ENCODE peak calls at places on chromosomes 16 and 17, in seven cellular contexts. One of them, this sample, is unnamed.

GRCh38 chr17:64410750-64411490 is 20.3 kb upstream of the PECAM1 start:
- DNase-seq in hepatocyte: no peak
- DNase-seq in A549: no peak
- DNase-seq in adrenal gland: no peak
- DNase-seq in BE2C: no peak
- DNase-seq in fibroblast of lung: no peak
- DNase-seq in cardiac muscle cell: no peak
- DNase-seq in this sample: no peak

GRCh38 chr17:65670667-65671371 is 109.4 kb upstream of the AXIN2 start:
- DNase-seq in hepatocyte: no peak
- DNase-seq in A549: no peak
- DNase-seq in adrenal gland: no peak
- DNase-seq in BE2C: no peak
- DNase-seq in fibroblast of lung: peak
- DNase-seq in cardiac muscle cell: no peak
- DNase-seq in this sample: no peak

GRCh38 chr17:64781394-64781793 is 119.3 kb upstream of the SMURF2 start:
- DNase-seq in hepatocyte: peak
- DNase-seq in A549: no peak
- DNase-seq in adrenal gland: no peak
- DNase-seq in BE2C: no peak
- DNase-seq in fibroblast of lung: peak
- DNase-seq in cardiac muscle cell: peak
- DNase-seq in this sample: no peak

GRCh38 chr17:27569257-27569722 is 61.7 kb upstream of the LGALS9 start:
- DNase-seq in hepatocyte: peak
- DNase-seq in A549: peak
- DNase-seq in adrenal gland: no peak
- DNase-seq in BE2C: peak
- DNase-seq in fibroblast of lung: no peak
- DNase-seq in cardiac muscle cell: peak
- DNase-seq in this sample: no peak

GRCh38 chr16:56226187-56226586 is 34.9 kb downstream of the GNAO1 start:
- DNase-seq in hepatocyte: no peak
- DNase-seq in A549: no peak
- DNase-seq in adrenal gland: no peak
- DNase-seq in BE2C: no peak
- DNase-seq in fibroblast of lung: no peak
- DNase-seq in cardiac muscle cell: no peak
- DNase-seq in this sample: no peak

GRCh38 chr17:61139219-61139618 is 260.4 kb upstream of the TBX2 start:
- DNase-seq in hepatocyte: no peak
- DNase-seq in A549: no peak
- DNase-seq in adrenal gland: no peak
- DNase-seq in BE2C: no peak
- DNase-seq in fibroblast of lung: peak
- DNase-seq in cardiac muscle cell: peak
- DNase-seq in this sample: peak

GRCh38 chr17:66403846-66404597 is 101.6 kb downstream of the PRKCA start:
- DNase-seq in hepatocyte: no peak
- DNase-seq in A549: no peak
- DNase-seq in adrenal gland: no peak
- DNase-seq in BE2C: no peak
- DNase-seq in fibroblast of lung: no peak
- DNase-seq in cardiac muscle cell: peak
- DNase-seq in this sample: no peak

GRCh38 chr16:87043273-87044030 is 273.7 kb downstream of the C16orf95 start:
- DNase-seq in hepatocyte: no peak
- DNase-seq in A549: no peak
- DNase-seq in adrenal gland: no peak
- DNase-seq in BE2C: no peak
- DNase-seq in fibroblast of lung: peak
- DNase-seq in cardiac muscle cell: peak
- DNase-seq in this sample: no peak

GRCh38 chr16:3767333-3767977 is 50.1 kb upstream of the TRAP1 start:
- DNase-seq in hepatocyte: no peak
- DNase-seq in A549: no peak
- DNase-seq in adrenal gland: no peak
- DNase-seq in BE2C: no peak
- DNase-seq in fibroblast of lung: no peak
- DNase-seq in cardiac muscle cell: no peak
- DNase-seq in this sample: no peak

GRCh38 chr17:40101367-40102210 is 1.2 kb upstream of the NR1D1 start:
- DNase-seq in hepatocyte: no peak
- DNase-seq in A549: no peak
- DNase-seq in adrenal gland: no peak
- DNase-seq in BE2C: no peak
- DNase-seq in fibroblast of lung: no peak
- DNase-seq in cardiac muscle cell: no peak
- DNase-seq in this sample: no peak

GRCh38 chr17:57475786-57476185 is 219.5 kb downstream of the MSI2 start:
- DNase-seq in hepatocyte: no peak
- DNase-seq in A549: no peak
- DNase-seq in adrenal gland: no peak
- DNase-seq in BE2C: no peak
- DNase-seq in fibroblast of lung: no peak
- DNase-seq in cardiac muscle cell: no peak
- DNase-seq in this sample: no peak

GRCh38 chr16:24309222-24309905 is 53.2 kb downstream of the CACNG3 start:
- DNase-seq in hepatocyte: peak
- DNase-seq in A549: peak
- DNase-seq in adrenal gland: peak
- DNase-seq in BE2C: peak
- DNase-seq in fibroblast of lung: peak
- DNase-seq in cardiac muscle cell: peak
- DNase-seq in this sample: no peak

GRCh38 chr17:8680850-8681174 is 50.3 kb upstream of the MYH10 start:
- DNase-seq in hepatocyte: no peak
- DNase-seq in A549: no peak
- DNase-seq in adrenal gland: no peak
- DNase-seq in BE2C: no peak
- DNase-seq in fibroblast of lung: no peak
- DNase-seq in cardiac muscle cell: no peak
- DNase-seq in this sample: no peak

GRCh38 chr17:82787081-82787848 is 35.4 kb downstream of the TBCD start:
- DNase-seq in hepatocyte: no peak
- DNase-seq in A549: no peak
- DNase-seq in adrenal gland: no peak
- DNase-seq in BE2C: no peak
- DNase-seq in fibroblast of lung: peak
- DNase-seq in cardiac muscle cell: no peak
- DNase-seq in this sample: no peak

GRCh38 chr17:18184143-18185007 is 747 bp downstream of the ALKBH5 start:
- DNase-seq in hepatocyte: peak
- DNase-seq in A549: peak
- DNase-seq in adrenal gland: peak
- DNase-seq in BE2C: peak
- DNase-seq in fibroblast of lung: peak
- DNase-seq in cardiac muscle cell: peak
- DNase-seq in this sample: no peak

GRCh38 chr17:68398731-68399637 is 58.3 kb downstream of the WIPI1 start:
- DNase-seq in hepatocyte: peak
- DNase-seq in A549: peak
- DNase-seq in adrenal gland: peak
- DNase-seq in BE2C: peak
- DNase-seq in fibroblast of lung: peak
- DNase-seq in cardiac muscle cell: peak
- DNase-seq in this sample: no peak

GRCh38 chr16:23865853-23866252 is 30.1 kb downstream of the PRKCB start:
- DNase-seq in hepatocyte: no peak
- DNase-seq in A549: no peak
- DNase-seq in adrenal gland: no peak
- DNase-seq in BE2C: no peak
- DNase-seq in fibroblast of lung: no peak
- DNase-seq in cardiac muscle cell: no peak
- DNase-seq in this sample: no peak

GRCh38 chr16:48143816-48144215 is 12.0 kb downstream of the ABCC12 start:
- DNase-seq in hepatocyte: no peak
- DNase-seq in A549: no peak
- DNase-seq in adrenal gland: no peak
- DNase-seq in BE2C: no peak
- DNase-seq in fibroblast of lung: peak
- DNase-seq in cardiac muscle cell: no peak
- DNase-seq in this sample: no peak

GRCh38 chr16:31466381-31466841 is 5.5 kb upstream of the TGFB1I1 start:
- DNase-seq in hepatocyte: no peak
- DNase-seq in A549: no peak
- DNase-seq in adrenal gland: no peak
- DNase-seq in BE2C: no peak
- DNase-seq in fibroblast of lung: no peak
- DNase-seq in cardiac muscle cell: no peak
- DNase-seq in this sample: no peak

GRCh38 chr17:47742319-47743181 is 9.5 kb downstream of the TBX21 start:
- DNase-seq in hepatocyte: peak
- DNase-seq in A549: no peak
- DNase-seq in adrenal gland: no peak
- DNase-seq in BE2C: peak
- DNase-seq in fibroblast of lung: no peak
- DNase-seq in cardiac muscle cell: peak
- DNase-seq in this sample: no peak
- TF ChIP-seq CTCF in hepatocyte: peak
- TF ChIP-seq CTCF in A549: peak
- TF ChIP-seq CTCF in adrenal gland: no peak
- TF ChIP-seq CTCF in BE2C: peak
- TF ChIP-seq CTCF in fibroblast of lung: peak
- TF ChIP-seq CTCF in cardiac muscle cell: peak
- TF ChIP-seq CTCF in this sample: peak

GRCh38 chr17:75978938-75979704 is at the start of the genes ACOX1 and TEN1:
- DNase-seq in hepatocyte: peak
- DNase-seq in A549: peak
- DNase-seq in adrenal gland: peak
- DNase-seq in BE2C: peak
- DNase-seq in fibroblast of lung: peak
- DNase-seq in cardiac muscle cell: peak
- DNase-seq in this sample: peak

GRCh38 chr17:75979705-75980187 is 706 bp downstream of the TEN1 start:
- DNase-seq in hepatocyte: no peak
- DNase-seq in A549: no peak
- DNase-seq in adrenal gland: no peak
- DNase-seq in BE2C: no peak
- DNase-seq in fibroblast of lung: peak
- DNase-seq in cardiac muscle cell: no peak
- DNase-seq in this sample: no peak

GRCh38 chr17:75976175-75976848 is 2.7 kb downstream of the ACOX1 start:
- DNase-seq in hepatocyte: peak
- DNase-seq in A549: peak
- DNase-seq in adrenal gland: no peak
- DNase-seq in BE2C: no peak
- DNase-seq in fibroblast of lung: peak
- DNase-seq in cardiac muscle cell: no peak
- DNase-seq in this sample: no peak

GRCh38 chr17:75980188-75981018 is 1.4 kb downstream of the TEN1 start:
- DNase-seq in hepatocyte: no peak
- DNase-seq in A549: no peak
- DNase-seq in adrenal gland: no peak
- DNase-seq in BE2C: no peak
- DNase-seq in fibroblast of lung: peak
- DNase-seq in cardiac muscle cell: no peak
- DNase-seq in this sample: no peak

GRCh38 chr17:75975757-75976174 is 3.2 kb downstream of the ACOX1 start:
- DNase-seq in hepatocyte: no peak
- DNase-seq in A549: no peak
- DNase-seq in adrenal gland: no peak
- DNase-seq in BE2C: no peak
- DNase-seq in fibroblast of lung: no peak
- DNase-seq in cardiac muscle cell: no peak
- DNase-seq in this sample: no peak
- H3K4me3 ChIP-seq in hepatocyte: no peak
- H3K4me3 ChIP-seq in A549: no peak
- H3K4me3 ChIP-seq in adrenal gland: no peak
- H3K4me3 ChIP-seq in BE2C: no peak
- H3K4me3 ChIP-seq in fibroblast of lung: peak
- H3K4me3 ChIP-seq in cardiac muscle cell: no peak
- H3K4me3 ChIP-seq in this sample: no peak

GRCh38 chr16:54422569-54422978 is 136.0 kb upstream of the IRX3 start:
- DNase-seq in hepatocyte: no peak
- DNase-seq in A549: no peak
- DNase-seq in adrenal gland: no peak
- DNase-seq in BE2C: no peak
- DNase-seq in fibroblast of lung: no peak
- DNase-seq in cardiac muscle cell: no peak
- DNase-seq in this sample: no peak

GRCh38 chr16:54422159-54422558 is 135.6 kb upstream of the IRX3 start:
- DNase-seq in hepatocyte: no peak
- DNase-seq in A549: no peak
- DNase-seq in adrenal gland: no peak
- DNase-seq in BE2C: no peak
- DNase-seq in fibroblast of lung: no peak
- DNase-seq in cardiac muscle cell: peak
- DNase-seq in this sample: no peak

GRCh38 chr16:54425681-54426549 is 139.3 kb upstream of the IRX3 start:
- DNase-seq in hepatocyte: no peak
- DNase-seq in A549: no peak
- DNase-seq in adrenal gland: no peak
- DNase-seq in BE2C: no peak
- DNase-seq in fibroblast of lung: no peak
- DNase-seq in cardiac muscle cell: no peak
- DNase-seq in this sample: no peak

GRCh38 chr16:54425068-54425467 is 138.5 kb upstream of the IRX3 start:
- DNase-seq in hepatocyte: no peak
- DNase-seq in A549: no peak
- DNase-seq in adrenal gland: no peak
- DNase-seq in BE2C: no peak
- DNase-seq in fibroblast of lung: no peak
- DNase-seq in cardiac muscle cell: no peak
- DNase-seq in this sample: no peak

GRCh38 chr16:54424043-54424451 is 137.5 kb upstream of the IRX3 start:
- DNase-seq in hepatocyte: no peak
- DNase-seq in A549: no peak
- DNase-seq in adrenal gland: no peak
- DNase-seq in BE2C: no peak
- DNase-seq in fibroblast of lung: no peak
- DNase-seq in cardiac muscle cell: no peak
- DNase-seq in this sample: no peak
- TF ChIP-seq CTCF in hepatocyte: no peak
- TF ChIP-seq CTCF in A549: no peak
- TF ChIP-seq CTCF in adrenal gland: no peak
- TF ChIP-seq CTCF in BE2C: no peak
- TF ChIP-seq CTCF in fibroblast of lung: no peak
- TF ChIP-seq CTCF in cardiac muscle cell: no peak
- TF ChIP-seq CTCF in this sample: no peak

DNA sequence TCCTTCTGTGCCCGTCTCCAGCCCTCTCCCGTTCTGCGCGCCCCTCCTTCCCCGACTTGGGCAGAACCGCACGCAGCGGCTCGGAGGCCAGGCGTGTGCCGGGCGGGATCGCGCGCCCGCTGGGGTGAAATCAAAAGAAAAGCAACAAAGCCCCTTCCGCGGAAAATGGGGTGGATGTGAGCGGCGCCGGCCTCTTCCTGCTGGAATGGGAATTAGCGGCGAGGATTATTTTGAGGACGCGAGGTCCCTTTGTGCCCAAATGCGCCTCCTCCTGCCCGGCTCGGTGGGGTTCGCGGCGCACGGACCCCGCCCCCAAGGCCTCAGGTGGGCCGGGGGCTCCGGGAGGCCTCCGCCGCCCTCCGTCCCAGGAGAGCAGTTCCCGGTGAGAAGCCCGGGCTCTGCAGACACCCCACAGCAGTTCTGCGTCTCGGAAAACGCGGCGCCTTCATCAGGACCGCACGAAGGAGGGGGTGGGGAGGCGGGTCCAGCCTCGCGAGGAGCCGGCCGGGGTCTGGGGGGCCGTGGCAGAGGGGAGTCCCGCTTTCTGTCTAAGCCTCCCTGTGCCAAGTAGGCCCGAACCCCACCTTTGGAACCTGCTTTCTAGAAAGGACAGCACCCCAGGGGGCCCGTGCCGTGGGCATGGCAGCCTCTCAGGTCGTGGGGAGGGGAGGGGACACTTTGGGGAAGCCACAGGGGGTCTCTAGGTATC is 91.0 kb upstream of the CBX4 start:
- DNase-seq in hepatocyte: no peak
- DNase-seq in A549: no peak
- DNase-seq in adrenal gland: no peak
- DNase-seq in BE2C: no peak
- DNase-seq in fibroblast of lung: peak
- DNase-seq in cardiac muscle cell: peak
- DNase-seq in this sample: no peak
- H3K4me3 ChIP-seq in hepatocyte: peak
- H3K4me3 ChIP-seq in A549: peak
- H3K4me3 ChIP-seq in adrenal gland: no peak
- H3K4me3 ChIP-seq in BE2C: peak
- H3K4me3 ChIP-seq in fibroblast of lung: no peak
- H3K4me3 ChIP-seq in cardiac muscle cell: peak
- H3K4me3 ChIP-seq in this sample: peak

This sample was measured in HFF-Myc.